ENCODE peak calls at places on chromosomes 16 and 17, in four cellular contexts. One of them, this sample, is unnamed.

GRCh38 chr16:75820672-75821071 is 94.4 kb upstream of the CPHXL start:
- DNase-seq in K562: no peak
- DNase-seq in GM12891: no peak
- DNase-seq in GM12878: no peak
- DNase-seq in this sample: no peak

GRCh38 chr16:68778551-68779231 is 41.6 kb downstream of the CDH1 start:
- DNase-seq in K562: no peak
- DNase-seq in GM12891: no peak
- DNase-seq in GM12878: no peak
- DNase-seq in this sample: no peak

GRCh38 chr17:3669548-3669947 is 936 bp downstream of the EMC6 start:
- DNase-seq in K562: no peak
- DNase-seq in GM12891: no peak
- DNase-seq in GM12878: no peak
- DNase-seq in this sample: no peak

GRCh38 chr16:598823-599739 is 9.2 kb downstream of the RAB40C start:
- DNase-seq in K562: no peak
- DNase-seq in GM12891: no peak
- DNase-seq in GM12878: no peak
- DNase-seq in this sample: no peak

GRCh38 chr16:73053379-73054130 is 5.6 kb upstream of the ZFHX3 start:
- DNase-seq in K562: no peak
- DNase-seq in GM12891: no peak
- DNase-seq in GM12878: no peak
- DNase-seq in this sample: no peak

GRCh38 chr17:2266045-2266864 is 37.3 kb downstream of the SMG6 start:
- DNase-seq in K562: no peak
- DNase-seq in GM12891: no peak
- DNase-seq in GM12878: peak
- DNase-seq in this sample: peak

GRCh38 chr17:45319239-45319703 is 2.5 kb upstream of the MAP3K14 start:
- DNase-seq in K562: no peak
- DNase-seq in GM12891: no peak
- DNase-seq in GM12878: no peak
- DNase-seq in this sample: no peak

GRCh38 chr16:12449795-12450194 is 353.9 kb downstream of the CPPED1 start:
- DNase-seq in K562: no peak
- DNase-seq in GM12891: no peak
- DNase-seq in GM12878: no peak
- DNase-seq in this sample: no peak

GRCh38 chr16:4184038-4184702 is 57.7 kb downstream of the SRL start:
- DNase-seq in K562: peak
- DNase-seq in GM12891: no peak
- DNase-seq in GM12878: no peak
- DNase-seq in this sample: no peak

GRCh38 chr16:85633888-85634287 is 20.8 kb downstream of the GSE1 start:
- DNase-seq in K562: no peak
- DNase-seq in GM12891: no peak
- DNase-seq in GM12878: no peak
- DNase-seq in this sample: no peak

GRCh38 chr16:85635545-85636140 is 22.5 kb downstream of the GSE1 start:
- DNase-seq in K562: no peak
- DNase-seq in GM12891: no peak
- DNase-seq in GM12878: no peak
- DNase-seq in this sample: no peak

GRCh38 chr16:85633438-85633743 is 20.3 kb downstream of the GSE1 start:
- DNase-seq in K562: no peak
- DNase-seq in GM12891: no peak
- DNase-seq in GM12878: no peak
- DNase-seq in this sample: no peak

GRCh38 chr16:85636234-85636812 is 23.2 kb downstream of the GSE1 start:
- DNase-seq in K562: no peak
- DNase-seq in GM12891: no peak
- DNase-seq in GM12878: no peak
- DNase-seq in this sample: no peak

DNA sequence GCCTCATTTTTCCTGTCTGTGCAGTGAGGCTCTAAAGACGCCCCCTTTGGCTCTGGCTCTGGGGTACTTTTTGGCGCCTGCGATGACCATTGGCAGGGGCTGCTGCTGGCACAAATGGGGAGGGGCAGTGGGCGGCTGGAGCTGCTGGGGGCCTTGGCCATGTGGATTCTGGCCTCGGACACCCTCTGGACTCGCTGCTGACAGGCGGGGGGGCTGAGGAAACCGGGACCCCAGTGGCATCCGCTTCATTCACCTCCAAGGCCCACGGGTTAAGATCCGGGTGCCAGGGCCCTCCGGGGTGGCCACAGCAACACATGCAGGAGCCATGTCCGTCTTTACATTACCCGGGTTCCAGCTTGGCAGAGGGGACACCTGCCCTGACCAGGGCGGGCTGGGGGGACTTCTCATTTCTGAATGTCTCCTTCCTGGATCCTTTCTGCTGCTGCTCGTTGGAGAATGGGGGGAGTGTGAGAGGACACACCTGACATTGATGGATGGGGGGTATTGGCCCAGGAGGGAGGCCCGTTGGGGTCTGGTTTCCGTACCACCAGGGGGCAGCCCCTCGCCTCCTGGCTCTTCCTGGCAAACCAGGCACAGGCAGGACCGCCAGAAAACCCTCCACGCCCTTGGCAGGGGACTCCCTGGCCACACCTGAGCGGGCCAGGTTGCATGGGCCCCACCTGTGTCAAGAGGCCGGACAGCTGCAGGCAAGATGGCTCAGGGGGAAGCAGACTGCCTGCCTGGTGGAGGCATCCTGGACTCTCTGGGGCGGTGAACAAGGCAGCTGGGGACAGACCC is 21.8 kb downstream of the GSE1 start:
- DNase-seq in K562: no peak
- DNase-seq in GM12891: no peak
- DNase-seq in GM12878: no peak
- DNase-seq in this sample: no peak
- TF ChIP-seq SPI1 in K562: no peak
- TF ChIP-seq SPI1 in GM12891: no peak
- TF ChIP-seq SPI1 in GM12878: no peak
- TF ChIP-seq SPI1 in this sample: no peak

GRCh38 chr16:88907768-88908167 is 41.3 kb upstream of the PABPN1L start:
- DNase-seq in K562: no peak
- DNase-seq in GM12891: no peak
- DNase-seq in GM12878: no peak
- DNase-seq in this sample: no peak
- TF ChIP-seq SPI1 in K562: no peak
- TF ChIP-seq SPI1 in GM12891: no peak
- TF ChIP-seq SPI1 in GM12878: no peak
- TF ChIP-seq SPI1 in this sample: no peak

GRCh38 chr16:66580605-66581209 is 1.4 kb downstream of the CMTM2 start:
- DNase-seq in K562: no peak
- DNase-seq in GM12891: no peak
- DNase-seq in GM12878: no peak
- DNase-seq in this sample: no peak
- TF ChIP-seq SPI1 in K562: no peak
- TF ChIP-seq SPI1 in GM12891: no peak
- TF ChIP-seq SPI1 in GM12878: no peak
- TF ChIP-seq SPI1 in this sample: no peak

GRCh38 chr17:61834610-61835009 is 28.7 kb downstream of the BRIP1 start:
- DNase-seq in K562: no peak
- DNase-seq in GM12891: no peak
- DNase-seq in GM12878: no peak
- DNase-seq in this sample: no peak

GRCh38 chr17:61839300-61839786 is 24.0 kb downstream of the BRIP1 start:
- DNase-seq in K562: no peak
- DNase-seq in GM12891: no peak
- DNase-seq in GM12878: no peak
- DNase-seq in this sample: no peak

GRCh38 chr17:61833536-61834203 is 29.7 kb downstream of the BRIP1 start:
- DNase-seq in K562: no peak
- DNase-seq in GM12891: no peak
- DNase-seq in GM12878: no peak
- DNase-seq in this sample: no peak

GRCh38 chr17:61837175-61838051 is 25.9 kb downstream of the BRIP1 start:
- DNase-seq in K562: peak
- DNase-seq in GM12891: peak
- DNase-seq in GM12878: peak
- DNase-seq in this sample: peak

DNA sequence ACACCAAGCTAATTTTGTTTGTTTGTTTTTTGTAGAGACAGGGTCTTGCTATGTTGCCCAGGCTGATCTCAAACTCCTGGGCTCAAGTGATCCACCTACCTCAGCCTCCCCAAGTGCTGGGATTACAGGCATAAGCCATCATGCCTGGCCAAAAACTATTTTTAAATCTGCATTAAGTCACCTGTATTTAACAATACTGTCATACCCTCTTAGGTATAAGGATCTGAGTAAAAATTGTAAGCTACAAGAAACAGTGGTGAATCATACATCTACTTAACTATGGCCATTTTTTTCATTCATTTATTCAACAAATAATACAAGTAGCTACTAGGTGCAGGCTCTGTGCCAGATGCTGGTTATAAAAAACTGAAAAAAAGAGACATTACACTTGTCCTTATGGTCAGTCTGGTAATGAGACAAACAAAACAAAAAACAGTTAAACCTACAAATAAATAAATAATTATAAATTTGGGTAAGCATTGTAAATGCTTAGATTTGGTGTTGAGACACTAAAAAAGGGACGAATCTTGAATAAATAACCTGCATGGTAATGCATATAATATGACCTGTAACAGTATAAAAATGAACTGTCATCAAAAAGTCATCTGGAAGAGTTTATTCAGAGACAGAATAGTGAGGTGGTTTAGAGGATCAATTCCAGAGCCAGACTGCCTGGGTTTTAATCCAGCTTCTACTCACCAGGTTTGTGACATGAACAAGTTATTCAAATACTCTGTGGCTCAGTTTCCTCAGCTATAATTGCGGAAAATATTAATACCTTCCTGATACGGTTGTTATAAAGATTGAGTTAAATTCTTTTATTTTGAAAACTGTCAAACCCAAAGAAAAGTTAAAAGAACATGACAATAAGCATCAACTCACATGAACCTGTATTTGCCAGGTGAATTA is 26.8 kb downstream of the BRIP1 start:
- DNase-seq in K562: no peak
- DNase-seq in GM12891: no peak
- DNase-seq in GM12878: no peak
- DNase-seq in this sample: no peak
- TF ChIP-seq SPI1 in K562: no peak
- TF ChIP-seq SPI1 in GM12891: no peak
- TF ChIP-seq SPI1 in GM12878: no peak
- TF ChIP-seq SPI1 in this sample: no peak

GRCh38 chr17:32943206-32943605 is 15.3 kb downstream of the TMEM98 start:
- DNase-seq in K562: no peak
- DNase-seq in GM12891: no peak
- DNase-seq in GM12878: no peak
- DNase-seq in this sample: no peak
- TF ChIP-seq SPI1 in K562: no peak
- TF ChIP-seq SPI1 in GM12891: no peak
- TF ChIP-seq SPI1 in GM12878: no peak
- TF ChIP-seq SPI1 in this sample: no peak

DNA sequence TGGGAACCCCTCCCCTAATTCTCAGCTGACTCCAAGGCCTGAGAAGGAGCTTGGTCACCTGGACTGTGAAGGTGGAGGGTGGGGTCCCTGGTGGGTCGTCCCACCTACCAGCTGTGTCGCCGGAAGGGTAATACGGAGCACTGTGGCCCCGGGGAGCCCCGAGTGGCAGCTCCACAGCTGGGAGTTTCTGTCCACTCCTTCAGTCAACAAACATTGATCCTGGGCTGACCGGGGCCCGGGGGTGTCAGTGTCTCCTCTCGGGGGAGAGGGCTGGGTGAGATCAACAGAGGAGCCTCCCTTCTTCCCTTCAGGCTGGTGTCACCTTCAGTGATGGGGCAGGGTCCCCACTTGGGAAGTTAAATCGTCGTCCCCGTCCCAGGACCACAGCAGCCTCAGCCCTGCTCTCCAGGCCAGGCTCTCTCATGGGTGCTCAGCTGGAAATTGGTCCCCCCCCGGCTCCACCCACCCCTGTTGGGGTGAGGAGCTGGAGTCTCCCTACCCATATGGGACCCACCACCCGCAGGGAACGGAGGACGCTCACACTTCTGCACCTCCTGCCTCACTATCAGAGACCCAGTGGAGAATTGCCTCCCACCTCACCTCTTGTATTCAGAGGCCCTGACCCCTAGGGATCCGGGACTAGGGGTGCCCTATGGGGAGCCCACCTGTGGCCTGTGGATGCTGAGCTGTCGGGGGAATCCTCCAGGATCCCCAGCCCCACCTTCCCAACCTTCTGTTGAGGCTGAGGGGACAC is 1.9 kb downstream of the GCGR start:
- DNase-seq in K562: no peak
- DNase-seq in GM12891: no peak
- DNase-seq in GM12878: no peak
- DNase-seq in this sample: no peak
- TF ChIP-seq SPI1 in K562: no peak
- TF ChIP-seq SPI1 in GM12891: no peak
- TF ChIP-seq SPI1 in GM12878: no peak
- TF ChIP-seq SPI1 in this sample: no peak

GRCh38 chr17:56681561-56682266 is 88.2 kb downstream of the NOG start:
- DNase-seq in K562: no peak
- DNase-seq in GM12891: no peak
- DNase-seq in GM12878: no peak
- DNase-seq in this sample: peak
- TF ChIP-seq SPI1 in K562: no peak
- TF ChIP-seq SPI1 in GM12891: no peak
- TF ChIP-seq SPI1 in GM12878: no peak
- TF ChIP-seq SPI1 in this sample: no peak

DNA sequence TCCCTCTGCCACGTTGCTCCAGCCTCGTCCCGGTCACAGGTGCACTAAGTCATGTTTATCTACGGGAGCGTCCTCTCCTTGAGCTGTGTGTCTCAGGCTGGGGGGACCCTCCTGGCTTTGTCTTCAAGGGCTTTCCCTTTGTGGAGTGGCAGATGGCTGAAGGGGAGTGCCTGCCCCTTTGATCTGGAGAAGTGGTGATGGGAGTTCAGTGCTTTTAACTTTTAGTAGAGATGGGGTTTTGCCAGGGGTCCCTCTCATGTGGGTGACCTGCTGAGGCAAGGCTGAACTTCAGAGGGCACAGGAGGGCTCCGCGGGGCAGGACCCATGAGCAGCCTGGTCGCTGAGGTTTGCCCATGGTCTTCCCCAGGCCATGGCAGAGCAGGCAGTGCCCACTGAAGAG is 73.1 kb upstream of the CDC42EP4 start:
- DNase-seq in K562: no peak
- DNase-seq in GM12891: no peak
- DNase-seq in GM12878: no peak
- DNase-seq in this sample: no peak
- TF ChIP-seq SPI1 in K562: no peak
- TF ChIP-seq SPI1 in GM12891: no peak
- TF ChIP-seq SPI1 in GM12878: no peak
- TF ChIP-seq SPI1 in this sample: no peak